ENCODE peak calls at places on chromosomes 13 and 19, in five cellular contexts. H, P, Y, V and E are unnamed samples.

GRCh38 chr13:109610517-109610916 is 175.9 kb downstream of the IRS2 start:
- DNase-seq in P (peak; percentile 26), Y (no peak), V (no peak), H (peak; percentile 28), E (no peak)

GRCh38 chr19:3679581-3679980 is 20.7 kb downstream of the PIP5K1C start:
- DNase-seq in Y (no peak), P (no peak), H (no peak), V (no peak), E (no peak)

GRCh38 chr19:7961930-7962626 is 18.6 kb upstream of the TIMM44 start:
- DNase-seq in Y (no peak), V (no peak), H (peak; percentile 20), P (no peak), E (no peak)

GRCh38 chr19:3171894-3172679 is 6.5 kb upstream of the S1PR4 start:
- DNase-seq in P (peak; percentile 66), Y (no peak), V (no peak), H (no peak), E (no peak)

GRCh38 chr19:29533578-29534544 is 8.1 kb downstream of the VSTM2B start:
- DNase-seq in Y (no peak), P (no peak), V (no peak), H (no peak), E (no peak)

GRCh38 chr19:5547881-5548280 is 19.9 kb downstream of the TINCR start:
- DNase-seq in Y (no peak), P (peak; percentile 42), V (no peak), H (peak; percentile 9), E (no peak)

GRCh38 chr19:15992014-15992413 is 43.2 kb downstream of the OR10H4 start:
- DNase-seq in V (no peak), Y (no peak), H (no peak), P (no peak), E (no peak)

GRCh38 chr19:27974082-27974513 is 1238.9 kb downstream of the UQCRFS1 start:
- DNase-seq in V (no peak), Y (peak; percentile 56), H (peak; percentile 56), P (peak; percentile 21), E (peak; percentile 67)

GRCh38 chr13:53612200-53612599 is 583.6 kb downstream of the OLFM4 start:
- DNase-seq in P (no peak), H (no peak), Y (no peak), V (no peak), E (no peak)

GRCh38 chr13:85406269-85406975 is 392.8 kb downstream of the SLITRK6 start:
- DNase-seq in V (no peak), P (no peak), Y (no peak), H (no peak), E (no peak)

GRCh38 chr13:106083620-106084350 is 451.7 kb downstream of the EFNB2 start:
- DNase-seq in V (no peak), H (peak; percentile 46), P (peak; percentile 48), Y (peak; percentile 47), E (peak; percentile 38)